ENCODE peak calls at places on chromosomes 2 and 18, in seven cellular contexts. V, L, C, D, T, Q and H are unnamed samples.

GRCh38 chr2:60140180-60140579 is 413.3 kb downstream of the BCL11A start:
- DNase-seq in V (no peak), C (no peak), Q (no peak), T (no peak), D (no peak), L (no peak), H (no peak)

GRCh38 chr2:150644298-150645067 is 157.0 kb upstream of the RND3 start:
- DNase-seq in Q (no peak), L (no peak), V (no peak), T (no peak), D (no peak), C (no peak), H (no peak)

GRCh38 chr2:142796161-142796560 is 81.3 kb upstream of the KYNU start:
- DNase-seq in T (no peak), C (peak; percentile 31), L (no peak), D (no peak), V (no peak), Q (no peak), H (peak; percentile 35)

GRCh38 chr18:3044931-3045698 is 32.2 kb upstream of the LPIN2 start:
- DNase-seq in D (no peak), Q (no peak), L (no peak), T (no peak), C (peak; percentile 58), V (no peak), H (no peak)

GRCh38 chr18:78762753-78763152 is 216.9 kb upstream of the SALL3 start:
- DNase-seq in Q (no peak), D (no peak), L (no peak), T (no peak), C (no peak), V (no peak), H (no peak)

GRCh38 chr2:64819371-64819770 is 165.7 kb upstream of the SERTAD2 start:
- DNase-seq in C (no peak), L (no peak), V (no peak), D (no peak), T (no peak), Q (no peak), H (no peak)

GRCh38 chr2:15652316-15653276 is 60.9 kb downstream of the DDX1 start:
- DNase-seq in V (no peak), Q (no peak), L (no peak), T (no peak), D (peak; percentile 42), C (no peak), H (no peak)

GRCh38 chr2:56191617-56192016 is 7.8 kb downstream of the CCDC85A start:
- DNase-seq in C (peak; percentile 39), T (peak; percentile 48), L (peak; percentile 35), D (no peak), V (peak; percentile 19), Q (no peak), H (peak; percentile 69)

GRCh38 chr2:10415048-10415447 is 33.1 kb downstream of the ODC1 start:
- DNase-seq in C (no peak), T (no peak), V (no peak), L (no peak), D (no peak), Q (no peak), H (no peak)

GRCh38 chr2:135844285-135844985 is 7.5 kb upstream of the LCT start:
- DNase-seq in L (no peak), Q (no peak), V (no peak), C (no peak), T (peak; percentile 11), D (no peak), H (no peak)

GRCh38 chr18:48693625-48694262 is 154.9 kb downstream of the CTIF start:
- DNase-seq in V (peak; percentile 41), C (no peak), L (no peak), Q (no peak), D (no peak), T (no peak), H (no peak)

GRCh38 chr2:158717366-158718195 is 77.5 kb upstream of the DAPL1 start:
- DNase-seq in T (no peak), D (no peak), L (no peak), Q (no peak), V (no peak), C (no peak), H (no peak)

GRCh38 chr2:197445746-197446145 is 7.6 kb upstream of the COQ10B start:
- DNase-seq in T (no peak), D (no peak), V (no peak), L (no peak), C (no peak), Q (no peak), H (no peak)

GRCh38 chr2:77469086-77469485 is 53.1 kb downstream of the LRRTM4 start:
- DNase-seq in Q (no peak), V (no peak), L (no peak), D (no peak), T (no peak), C (no peak), H (no peak)

GRCh38 chr2:116669782-116670181 is 1144.7 kb upstream of the DDX18 start:
- DNase-seq in C (no peak), T (no peak), D (no peak), L (no peak), V (no peak), Q (no peak), H (no peak)

GRCh38 chr2:58699412-58699811 is 458.3 kb upstream of the FANCL start:
- DNase-seq in C (no peak), Q (no peak), L (no peak), T (no peak), D (no peak), V (no peak), H (no peak)

GRCh38 chr2:96156011-96156820 is 11.0 kb upstream of the DUSP2 start:
- DNase-seq in V (no peak), D (peak; percentile 35), T (no peak), C (no peak), L (no peak), Q (no peak), H (no peak)

GRCh38 chr2:200483729-200484198 is 26.1 kb downstream of the KCTD18 start:
- DNase-seq in L (peak; percentile 27), C (peak; percentile 64), D (peak; percentile 34), Q (no peak), T (peak; percentile 79), V (peak; percentile 63), H (peak; percentile 63)

GRCh38 chr18:36366994-36367839 is 69.7 kb downstream of the FHOD3 start:
- DNase-seq in C (no peak), V (no peak), Q (peak; percentile 82), T (no peak), L (no peak), D (no peak), H (no peak)

GRCh38 chr2:97714084-97714949 is 941 bp downstream of the ZAP70 start:
- DNase-seq in L (no peak), Q (no peak), C (no peak), T (no peak), V (no peak), D (no peak), H (no peak)

GRCh38 chr2:223930002-223930976 is 14.8 kb downstream of the WDFY1 start:
- DNase-seq in Q (no peak), D (peak; percentile 34), L (no peak), T (no peak), V (peak; percentile 73), C (peak; percentile 97), H (no peak)

DNA sequence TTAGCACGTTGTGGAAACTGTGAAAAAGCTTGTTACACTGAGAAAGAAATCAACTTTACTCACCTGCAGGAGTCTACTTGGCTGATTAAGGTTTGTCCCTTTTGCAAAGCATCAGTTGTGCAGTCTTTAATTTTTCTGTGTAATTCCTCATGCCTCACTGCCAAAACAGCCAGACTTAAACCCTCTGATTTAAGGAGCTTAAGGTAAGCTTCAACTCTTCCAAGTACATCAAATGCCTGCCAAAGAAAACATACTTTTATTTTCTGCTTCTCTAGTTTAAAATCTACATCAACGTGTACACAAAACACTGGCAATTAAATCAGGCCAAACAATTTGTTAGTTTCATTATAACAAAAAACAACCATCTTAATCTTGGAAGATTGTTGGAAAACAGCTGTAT is 98.0 kb upstream of the TTN start:
- DNase-seq in L (no peak), Q (no peak), T (no peak), C (no peak), D (no peak), V (no peak), H (peak; percentile 4)
- TF ChIP-seq JUND in L (no peak), Q (no peak), T (no peak), C (no peak), D (no peak), V (no peak), H (no peak)

GRCh38 chr2:237669129-237669627 is 41.8 kb downstream of the LRRFIP1 start:
- DNase-seq in T (no peak), Q (no peak), C (no peak), V (no peak), L (no peak), D (no peak), H (no peak)

GRCh38 chr2:237668440-237668839 is 41.1 kb downstream of the LRRFIP1 start:
- DNase-seq in Q (no peak), C (no peak), T (no peak), L (no peak), V (no peak), D (no peak), H (no peak)

GRCh38 chr2:237671466-237672173 is 44.2 kb downstream of the LRRFIP1 start:
- DNase-seq in Q (no peak), V (no peak), D (no peak), L (no peak), T (no peak), C (no peak), H (no peak)

GRCh38 chr2:237670641-237671040 is 43.3 kb downstream of the LRRFIP1 start:
- DNase-seq in D (no peak), C (no peak), Q (no peak), T (no peak), L (no peak), V (no peak), H (no peak)

GRCh38 chr2:237669628-237670351 is 42.4 kb downstream of the LRRFIP1 start:
- DNase-seq in T (no peak), V (no peak), L (no peak), D (peak; percentile 48), C (peak; percentile 85), Q (peak; percentile 68), H (no peak)
- TF ChIP-seq JUND in T (no peak), V (no peak), L (no peak), D (peak; percentile 82), C (peak; percentile 40), Q (no peak), H (no peak)

GRCh38 chr2:152336854-152337510 is 2.0 kb downstream of the FMNL2 start:
- DNase-seq in Q (no peak), V (no peak), C (no peak), D (peak; percentile 50), L (no peak), T (peak; percentile 58), H (no peak)
- TF ChIP-seq JUND in Q (no peak), V (no peak), C (no peak), D (no peak), L (no peak), T (no peak), H (no peak)

DNA sequence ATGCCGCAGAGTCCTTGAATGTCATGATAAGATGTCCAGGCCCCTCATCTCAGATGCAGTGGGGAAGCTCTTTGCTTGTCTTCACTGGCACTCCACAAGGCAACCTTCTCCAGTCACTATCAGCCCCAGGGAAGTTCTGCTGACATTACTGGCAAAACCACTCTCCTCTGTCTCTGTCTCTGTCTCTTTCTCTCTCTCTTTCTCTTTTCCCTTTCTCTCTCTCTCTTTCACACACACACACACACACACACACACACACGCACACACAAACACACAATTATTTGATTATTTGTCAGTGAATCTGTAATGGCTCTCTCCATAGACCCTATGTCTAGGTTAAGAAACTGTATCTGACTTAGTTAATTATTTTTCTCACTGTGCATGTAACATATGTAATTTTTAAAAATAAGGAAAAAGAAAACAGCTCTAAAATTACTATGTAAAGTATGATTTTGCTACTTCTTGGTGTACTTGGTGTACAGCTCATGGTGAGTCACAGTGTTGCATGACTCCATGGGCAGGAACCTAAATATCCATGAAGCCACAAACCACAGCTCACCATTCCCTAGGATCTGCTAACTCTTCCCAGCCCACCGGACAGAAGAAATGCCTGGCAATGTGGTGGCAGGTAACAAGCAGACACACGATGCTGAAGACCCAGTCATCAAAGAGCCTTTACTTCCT is 594.9 kb upstream of the ID2 start:
- DNase-seq in D (no peak), L (no peak), T (no peak), Q (no peak), C (no peak), V (no peak), H (no peak)
- TF ChIP-seq JUND in D (peak; percentile 85), L (peak; percentile 54), T (no peak), Q (no peak), C (no peak), V (no peak), H (no peak)